ENCODE peak calls at places on chromosomes 1 and 21, in six cellular contexts. I is heart left ventricle, B is stomach, V is thyroid gland, S is gastrocnemius medialis, R is adrenal gland. Q is an unnamed sample.
A peak's percentile ranks its signal among the peaks of the same experiment; 100 is the strongest.

GRCh38 chr1:244210884-244211558 is 159.9 kb downstream of the ZBTB18 start:
- DNase-seq in I (no peak), V (no peak), S (peak; percentile 28), B (no peak), R (no peak), Q (no peak)

GRCh38 chr1:103373991-103374390 is 151.5 kb upstream of the RNPC3 start:
- DNase-seq in I (no peak), V (no peak), B (no peak), R (no peak), S (no peak), Q (no peak)

GRCh38 chr1:203112451-203112850 is 15.1 kb upstream of the ADORA1 start:
- DNase-seq in R (no peak), S (no peak), B (no peak), I (no peak), V (no peak), Q (no peak)

GRCh38 chr1:58622571-58622970 is 45.5 kb upstream of the TACSTD2 start:
- DNase-seq in B (no peak), I (no peak), R (no peak), V (no peak), S (no peak), Q (no peak)

GRCh38 chr1:115063238-115063901 is 25.9 kb downstream of the TSPAN2 start:
- DNase-seq in R (no peak), S (no peak), I (no peak), V (no peak), B (no peak), Q (no peak)

GRCh38 chr1:40692429-40692905 is 963 bp downstream of the NFYC start:
- DNase-seq in I (no peak), S (no peak), V (peak; percentile 36), R (no peak), B (no peak), Q (no peak)

GRCh38 chr21:42654179-42654912 is 925 bp downstream of the PDE9A start:
- DNase-seq in B (no peak), V (peak; percentile 47), I (peak; percentile 61), S (no peak), R (no peak), Q (no peak)

GRCh38 chr1:53733975-53734649 is 4.9 kb downstream of the GLIS1 start:
- DNase-seq in I (no peak), R (no peak), S (no peak), V (no peak), B (no peak), Q (no peak)

GRCh38 chr1:170664828-170665617 is 1.1 kb downstream of the PRRX1 start:
- DNase-seq in V (peak; percentile 42), I (peak; percentile 75), B (no peak), R (peak; percentile 63), S (no peak), Q (peak; percentile 44)

GRCh38 chr1:39499668-39500067 is 8.2 kb downstream of the BMP8A start:
- DNase-seq in V (peak; percentile 50), B (no peak), R (peak; percentile 90), S (no peak), I (no peak), Q (no peak)

GRCh38 chr1:168386949-168387586 is 106.4 kb downstream of the TBX19 start:
- DNase-seq in R (peak; percentile 89), I (peak; percentile 72), S (no peak), B (peak; percentile 68), V (peak; percentile 72), Q (peak; percentile 31)

GRCh38 chr1:58442114-58442513 is 104.4 kb downstream of the OMA1 start:
- DNase-seq in V (peak; percentile 35), S (no peak), B (no peak), R (no peak), I (no peak), Q (no peak)

GRCh38 chr1:201381130-201381529 is 3.6 kb upstream of the TNNT2 start:
- DNase-seq in V (peak; percentile 95), I (no peak), S (no peak), B (peak; percentile 74), R (no peak), Q (no peak)

GRCh38 chr1:228555074-228555989 is 68.2 kb downstream of the RNF187 start:
- DNase-seq in B (no peak), V (no peak), S (no peak), R (no peak), I (no peak), Q (no peak)

GRCh38 chr1:116105996-116106395 is 5.2 kb upstream of the MAB21L3 start:
- DNase-seq in B (no peak), I (no peak), R (no peak), V (no peak), S (no peak), Q (no peak)

GRCh38 chr1:109932679-109933078 is 22.0 kb downstream of the CSF1 start:
- DNase-seq in R (peak; percentile 37), S (no peak), B (peak; percentile 9), V (no peak), I (no peak), Q (no peak)
- H3K4me1 ChIP-seq in R (peaks cover 48% of the 10 kb centered on the region), S (peaks cover 27% of the 10 kb centered on the region), B (peaks cover 76% of the 10 kb centered on the region), V (peaks cover 46% of the 10 kb centered on the region), I (peaks cover 39% of the 10 kb centered on the region), Q (peaks cover 66% of the 10 kb centered on the region)

GRCh38 chr1:226632922-226633351 is 84.4 kb downstream of the STUM start:
- DNase-seq in R (no peak), V (no peak), S (no peak), B (no peak), I (peak; percentile 42), Q (peak; percentile 40)
- H3K27ac ChIP-seq in R (peak overlapping the region; percentile 20), V (no peak overlapping the region), S (peak overlapping the region; percentile 67), B (peak overlapping the region; percentile 63), I (no peak overlapping the region), Q (peak overlapping the region; percentile 31)

GRCh38 chr1:224113918-224114786 is at the start of gene FBXO28:
- DNase-seq in V (peak; percentile 98), I (peak; percentile 96), R (peak; percentile 97), B (peak; percentile 97), S (peak; percentile 94), Q (peak; percentile 91)
- TF ChIP-seq POLR2A in V (peak; percentile 94), I (peak; percentile 82), R (peak; percentile 85), B (peak; percentile 38), S (peak; percentile 81), Q (peak; percentile 82)

GRCh38 chr1:105000793-105001192 is 1251.1 kb downstream of the AMY1C start:
- DNase-seq in V (no peak), S (no peak), R (no peak), B (no peak), I (no peak), Q (no peak)
- H3K4me1 ChIP-seq in V (no peaks in the 10 kb centered on the region), S (no peaks in the 10 kb centered on the region), R (no peaks in the 10 kb centered on the region), B (no peaks in the 10 kb centered on the region), I (no peaks in the 10 kb centered on the region), Q (no peaks in the 10 kb centered on the region)

GRCh38 chr1:152164542-152165136 is 5.6 kb upstream of the RPTN start:
- DNase-seq in S (no peak), V (peak; percentile 26), B (peak; percentile 27), I (no peak), R (no peak), Q (no peak)

GRCh38 chr1:152160553-152160952 is 1.5 kb upstream of the RPTN start:
- DNase-seq in V (no peak), R (no peak), S (no peak), B (no peak), I (no peak), Q (no peak)

GRCh38 chr1:152159144-152159543 is at the start of gene RPTN:
- DNase-seq in R (no peak), I (no peak), V (no peak), B (peak; percentile 28), S (no peak), Q (no peak)

GRCh38 chr1:152165291-152166077 is 6.5 kb upstream of the RPTN start:
- DNase-seq in I (no peak), R (no peak), B (no peak), S (no peak), V (no peak), Q (no peak)

DNA sequence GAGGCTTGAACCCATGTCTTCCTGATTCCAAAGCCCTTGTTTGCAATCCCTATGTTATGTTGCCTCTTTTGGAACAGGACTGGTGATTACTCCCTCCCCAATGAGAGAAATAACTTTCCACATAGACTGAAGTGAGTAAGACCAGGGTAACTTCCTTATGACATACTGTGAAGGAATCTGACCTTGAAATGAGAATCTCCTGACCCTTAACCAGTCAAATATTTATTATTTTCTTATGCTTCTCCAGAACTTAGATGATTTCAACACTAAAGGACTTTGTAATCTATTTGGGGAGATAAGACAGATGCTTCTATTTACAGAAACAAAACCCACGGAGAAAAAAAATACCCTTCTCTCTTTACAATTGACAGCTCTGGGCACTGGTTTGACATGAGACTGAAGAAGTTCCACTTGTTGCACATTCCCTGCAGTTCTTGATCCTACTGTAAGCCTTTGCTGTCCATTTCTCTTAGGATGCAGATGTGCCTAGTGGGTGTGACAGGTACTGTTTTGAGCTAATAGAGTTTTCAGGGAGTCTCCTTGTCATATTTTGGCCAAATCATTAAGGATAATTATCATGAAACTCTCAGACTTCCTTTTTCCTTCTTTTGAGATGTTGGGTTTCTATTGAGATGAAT is 3.9 kb upstream of the RPTN start:
- DNase-seq in R (no peak), S (no peak), I (no peak), B (no peak), V (no peak), Q (no peak)
- H3K27ac ChIP-seq in R (peak overlapping the region; percentile 54), S (no peak overlapping the region), I (no peak overlapping the region), B (no peak overlapping the region), V (no peak overlapping the region), Q (no peak overlapping the region)

DNA sequence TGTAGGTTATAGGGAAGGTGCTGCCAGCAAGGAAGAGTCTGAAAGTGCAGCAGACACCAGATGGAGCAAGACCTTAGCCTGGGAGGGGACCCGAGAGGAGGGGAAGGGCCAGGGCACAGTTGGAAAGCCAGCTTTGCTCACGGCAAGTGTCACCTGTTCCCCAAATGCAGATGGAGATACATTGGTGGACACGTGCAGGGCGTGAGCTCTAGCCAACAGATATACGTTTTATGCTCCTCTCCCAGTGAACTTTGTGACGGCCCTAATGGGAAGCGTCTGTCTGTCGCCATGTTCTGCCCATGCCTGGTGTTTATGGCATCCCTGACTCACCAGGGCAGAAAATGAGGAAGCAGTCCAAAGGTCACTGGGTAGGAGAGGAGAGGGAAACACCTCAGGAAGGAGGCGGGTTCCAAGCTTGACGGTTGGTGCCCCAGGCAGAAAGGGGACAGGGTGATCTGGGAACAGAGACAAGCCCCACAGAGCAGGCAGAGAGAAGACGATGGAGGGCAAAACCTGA is 7.6 kb downstream of the GPA33 start:
- DNase-seq in B (peak; percentile 66), V (no peak), S (no peak), R (no peak), I (no peak), Q (peak; percentile 87)
- TF ChIP-seq POLR2A in B (no peak), V (no peak), S (no peak), R (no peak), I (no peak), Q (peak; percentile 68)

GRCh38 chr1:162676767-162677166 is 44.5 kb downstream of the DDR2 start:
- DNase-seq in I (no peak), S (no peak), R (no peak), B (no peak), V (no peak), Q (no peak)
- H3K4me1 ChIP-seq in I (peaks cover 15% of the 10 kb centered on the region), S (peaks cover 10% of the 10 kb centered on the region), R (peaks cover 88% of the 10 kb centered on the region), B (peaks cover 45% of the 10 kb centered on the region), V (peaks cover 26% of the 10 kb centered on the region), Q (no peaks in the 10 kb centered on the region)

Q was measured in Peyer's patch.